ENCODE peak calls at places on chromosomes 13 and 19, in six cellular contexts. E, T, A, O, F and Z are unnamed samples.

GRCh38 chr13:101390461-101390860 is 25.8 kb downstream of the NALCN start:
- DNase-seq in E (peak), T (peak), A (peak), O (no peak), F (no peak), Z (peak)

GRCh38 chr13:99057310-99057975 is 79.6 kb upstream of the DOCK9 start:
- DNase-seq in E (peak), T (peak), A (peak), O (no peak), F (no peak), Z (peak)

GRCh38 chr13:30739646-30740642 is 4.6 kb downstream of the ALOX5AP start:
- DNase-seq in E (peak), T (peak), A (peak), O (peak), F (no peak), Z (peak)

GRCh38 chr13:114134944-114135610 is 2.7 kb upstream of the RASA3 start:
- DNase-seq in E (no peak), T (no peak), A (no peak), O (no peak), F (no peak), Z (no peak)

GRCh38 chr19:30606114-30607050 is 234.2 kb downstream of the ZNF536 start:
- DNase-seq in E (no peak), T (no peak), A (no peak), O (no peak), F (no peak), Z (no peak)

GRCh38 chr13:80360298-80360827 is 19.4 kb upstream of the SPRY2 start:
- DNase-seq in E (no peak), T (no peak), A (peak), O (no peak), F (no peak), Z (peak)

GRCh38 chr19:38394488-38394887 is 6.0 kb downstream of the SPRED3 start:
- DNase-seq in E (no peak), T (no peak), A (peak), O (no peak), F (no peak), Z (no peak)

GRCh38 chr13:30032263-30032662 is 181.8 kb upstream of the UBL3 start:
- DNase-seq in E (no peak), T (no peak), A (no peak), O (no peak), F (no peak), Z (no peak)

GRCh38 chr19:18698321-18699167 is 15.1 kb downstream of the CRTC1 start:
- DNase-seq in E (no peak), T (no peak), A (no peak), O (no peak), F (no peak), Z (no peak)

GRCh38 chr13:76764429-76764828 is 121.8 kb downstream of the KCTD12 start:
- DNase-seq in E (no peak), T (peak), A (peak), O (no peak), F (no peak), Z (peak)

GRCh38 chr19:35739275-35740107 is 2.8 kb downstream of the IGFLR1 start:
- DNase-seq in E (no peak), T (no peak), A (no peak), O (no peak), F (no peak), Z (no peak)

GRCh38 chr19:28519950-28520861 is 692.7 kb downstream of the UQCRFS1 start:
- DNase-seq in E (peak), T (no peak), A (no peak), O (no peak), F (no peak), Z (no peak)

GRCh38 chr13:42780044-42780443 is 1.3 kb upstream of the FAM216B start:
- DNase-seq in E (no peak), T (no peak), A (no peak), O (no peak), F (no peak), Z (no peak)

GRCh38 chr19:8585057-8585893 is 8.0 kb upstream of the MYO1F start:
- DNase-seq in E (no peak), T (no peak), A (no peak), O (no peak), F (no peak), Z (no peak)
- TF ChIP-seq CTCF in E (no peak), T (no peak), A (no peak), O (no peak), F (no peak), Z (no peak)

GRCh38 chr13:46158222-46158621 is 23.8 kb downstream of the LCP1 start:
- DNase-seq in E (no peak), T (no peak), A (no peak), O (no peak), F (no peak), Z (no peak)
- H3K4me3 ChIP-seq in E (no peak), T (no peak), A (no peak), O (no peak), F (no peak), Z (no peak)

DNA sequence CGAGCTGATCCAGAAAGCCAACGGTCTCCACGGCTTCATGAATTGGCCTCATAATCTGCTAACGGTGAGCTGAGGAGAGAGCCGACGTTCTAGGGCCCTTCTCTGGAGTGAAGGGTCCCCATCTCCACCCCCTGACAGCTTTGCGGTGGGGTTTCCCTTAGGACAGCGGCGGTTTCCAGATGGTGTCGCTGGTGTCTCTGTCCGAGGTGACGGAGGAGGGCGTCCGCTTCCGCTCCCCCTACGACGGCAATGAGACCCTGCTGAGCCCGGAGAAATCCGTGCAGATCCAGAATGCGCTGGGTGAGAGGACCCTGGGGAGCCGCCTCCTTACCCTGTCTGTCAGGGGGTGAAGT is 692 bp downstream of the QTRT1 start:
- DNase-seq in E (no peak), T (no peak), A (no peak), O (no peak), F (no peak), Z (no peak)
- TF ChIP-seq CTCF in E (peak), T (no peak), A (no peak), O (no peak), F (no peak), Z (no peak)

DNA sequence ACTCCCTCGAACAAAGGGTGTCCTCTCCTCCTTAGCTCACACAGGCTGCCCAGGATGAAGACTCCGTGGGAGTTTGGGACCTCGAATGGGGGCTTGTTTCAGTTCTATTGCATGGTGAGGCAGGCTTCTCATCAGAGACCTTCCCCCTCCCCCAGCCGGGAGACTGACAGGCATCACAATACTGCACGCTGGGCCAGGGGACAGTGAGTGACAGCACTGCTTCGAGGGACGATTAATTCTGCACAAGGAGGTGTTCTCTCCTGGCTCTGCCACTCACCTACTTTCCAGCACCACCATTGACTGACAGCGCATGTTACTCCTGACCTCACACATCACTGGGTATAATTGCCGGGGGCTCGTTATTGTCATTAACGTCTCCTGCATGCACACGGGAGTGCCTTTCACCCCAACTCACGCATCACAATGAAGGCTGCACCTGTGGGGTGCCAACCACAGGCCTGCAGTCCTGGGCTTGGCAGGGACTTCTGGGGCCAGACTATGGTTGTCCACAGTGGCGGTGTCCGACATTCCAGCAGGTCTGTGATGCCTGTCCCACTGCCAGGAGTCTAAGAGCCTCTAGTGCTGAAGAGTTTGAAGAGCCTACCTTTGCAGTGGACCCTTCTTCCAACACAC is 412.2 kb upstream of the TSHZ3 start:
- DNase-seq in E (no peak), T (no peak), A (no peak), O (no peak), F (no peak), Z (no peak)
- H3K4me3 ChIP-seq in E (no peak), T (no peak), A (no peak), O (no peak), F (no peak), Z (no peak)

GRCh38 chr19:17117250-17117789 is 41.7 kb downstream of the MYO9B start:
- DNase-seq in E (no peak), T (no peak), A (no peak), O (no peak), F (no peak), Z (no peak)
- TF ChIP-seq CTCF in E (no peak), T (no peak), A (no peak), O (no peak), F (no peak), Z (no peak)

GRCh38 chr19:49442354-49442753 is 1.0 kb upstream of the SLC17A7 start:
- DNase-seq in E (no peak), T (no peak), A (no peak), O (no peak), F (no peak), Z (no peak)

GRCh38 chr19:49440439-49441209 is 703 bp downstream of the SLC17A7 start:
- DNase-seq in E (no peak), T (no peak), A (no peak), O (no peak), F (no peak), Z (no peak)

GRCh38 chr19:49441960-49442350 is 628 bp upstream of the SLC17A7 start:
- DNase-seq in E (no peak), T (no peak), A (no peak), O (no peak), F (no peak), Z (no peak)

GRCh38 chr19:49442793-49443365 is 1.6 kb upstream of the SLC17A7 start:
- DNase-seq in E (peak), T (peak), A (peak), O (peak), F (peak), Z (peak)

GRCh38 chr19:49441210-49441959 is at the start of gene SLC17A7:
- DNase-seq in E (no peak), T (no peak), A (no peak), O (no peak), F (no peak), Z (no peak)
- H3K4me3 ChIP-seq in E (peak), T (no peak), A (no peak), O (peak), F (peak), Z (peak)

GRCh38 chr13:88761145-88761544 is 1090.0 kb downstream of the SLITRK5 start:
- DNase-seq in E (no peak), T (no peak), A (no peak), O (no peak), F (no peak), Z (no peak)
- TF ChIP-seq CTCF in E (no peak), T (no peak), A (no peak), O (no peak), F (no peak), Z (no peak)